ENCODE peak calls at places on chromosome 7, in four cellular contexts. U, L, O and H are unnamed samples.

GRCh38 chr7:50202052-50202555 is 102.4 kb upstream of the IKZF1 start:
- DNase-seq in L (no peak), U (no peak), O (no peak), H (no peak)

GRCh38 chr7:17239683-17240521 is 58.5 kb upstream of the AHR start:
- DNase-seq in U (no peak), L (no peak), O (no peak), H (no peak)

GRCh38 chr7:22578048-22578770 is 78.2 kb upstream of the STEAP1B start:
- DNase-seq in L (no peak), O (no peak), U (no peak), H (no peak)

GRCh38 chr7:137342751-137343482 is 616 bp downstream of the PTN start:
- DNase-seq in U (no peak), O (no peak), L (no peak), H (no peak)

GRCh38 chr7:18503068-18503859 is 7.7 kb downstream of the HDAC9 start:
- DNase-seq in U (no peak), O (no peak), L (no peak), H (no peak)

GRCh38 chr7:54788664-54789063 is 29.7 kb upstream of the SEC61G start:
- DNase-seq in L (peak; percentile 53), O (no peak), U (peak; percentile 12), H (no peak)

GRCh38 chr7:127250312-127251047 is 2.3 kb downstream of the GRM8 start:
- DNase-seq in U (no peak), L (no peak), O (no peak), H (no peak)

GRCh38 chr7:148747274-148747673 is 48.6 kb downstream of the CUL1 start:
- DNase-seq in O (no peak), U (no peak), L (no peak), H (no peak)

GRCh38 chr7:3914385-3914784 is 613.3 kb downstream of the SDK1 start:
- DNase-seq in O (no peak), U (no peak), L (no peak), H (no peak)